ENCODE peak calls at places on chromosomes 4 and X, in five cellular contexts. E, J, L, N and T are unnamed samples.
A peak's percentile ranks its signal among the peaks of the same experiment; 100 is the strongest.

GRCh38 chr4:24477919-24478318 is 106.4 kb downstream of the DHX15 start:
- DNase-seq in N (no peak), J (peak; percentile 74), E (no peak), L (no peak), T (peak; percentile 56)

GRCh38 chrX:105211051-105211575 is 9.4 kb downstream of the TEX13A start:
- DNase-seq in J (no peak), L (no peak), E (no peak), N (no peak), T (no peak)

GRCh38 chr4:155762351-155762750 is 3.5 kb downstream of the GUCY1B1 start:
- DNase-seq in L (no peak), N (no peak), E (no peak), J (peak; percentile 36), T (peak; percentile 23)

GRCh38 chrX:115232933-115233496 is 881 bp downstream of the LRCH2 start:
- DNase-seq in L (peak; percentile 2), E (no peak), J (no peak), N (no peak), T (no peak)

GRCh38 chrX:132488819-132489255 is at the start of gene MBNL3:
- DNase-seq in J (peak; percentile 12), E (no peak), N (no peak), L (peak; percentile 82), T (peak; percentile 31)

GRCh38 chr4:152021788-152022438 is 261.1 kb upstream of the GATB start:
- DNase-seq in L (no peak), J (no peak), N (no peak), E (no peak), T (no peak)

GRCh38 chr4:103268746-103269145 is 70.6 kb upstream of the CENPE start:
- DNase-seq in L (no peak), E (no peak), J (no peak), N (no peak), T (no peak)

GRCh38 chrX:37746268-37746931 is 33.5 kb upstream of the CYBB start:
- DNase-seq in N (no peak), J (no peak), E (no peak), L (no peak), T (no peak)

GRCh38 chr4:173490817-173491518 is 39.1 kb downstream of the HAND2 start:
- DNase-seq in E (no peak), N (no peak), J (peak; percentile 80), L (no peak), T (peak; percentile 72)

GRCh38 chr4:76830612-76831474 is 67.1 kb downstream of the SOWAHB start:
- DNase-seq in E (no peak), L (no peak), J (peak; percentile 96), N (peak; percentile 72), T (peak; percentile 88)

GRCh38 chr4:107643021-107643420 is 77.0 kb downstream of the PAPSS1 start:
- DNase-seq in J (no peak), E (no peak), N (no peak), L (no peak), T (peak; percentile 40)

GRCh38 chrX:69618803-69619202 is 2.9 kb downstream of the EDA start:
- DNase-seq in L (peak; percentile 41), N (no peak), E (no peak), J (peak; percentile 3), T (peak; percentile 3)

GRCh38 chrX:16712116-16712824 is at the start of gene CTPS2:
- DNase-seq in L (peak; percentile 77), J (peak; percentile 61), N (peak; percentile 77), E (peak; percentile 82), T (peak; percentile 46)

GRCh38 chrX:139803224-139803623 is 95.3 kb upstream of the MCF2 start:
- DNase-seq in N (no peak), J (no peak), E (no peak), L (no peak), T (no peak)

GRCh38 chr4:29805245-29805644 is 914.9 kb upstream of the PCDH7 start:
- DNase-seq in L (no peak), N (no peak), E (no peak), J (no peak), T (no peak)

GRCh38 chr4:96227515-96227914 is 387.6 kb downstream of the PDHA2 start:
- DNase-seq in L (no peak), N (no peak), J (no peak), E (no peak), T (no peak)

GRCh38 chr4:15996773-15997172 is 33.8 kb upstream of the FGFBP2 start:
- DNase-seq in N (no peak), J (peak; percentile 15), E (no peak), L (no peak), T (no peak)

GRCh38 chrX:68831405-68832100 is 2.7 kb downstream of the EFNB1 start:
- DNase-seq in E (no peak), J (no peak), N (no peak), L (no peak), T (no peak)

GRCh38 chr4:155353923-155354540 is 22.7 kb downstream of the MAP9 start:
- DNase-seq in L (peak; percentile 16), N (peak; percentile 73), E (peak; percentile 8), J (peak; percentile 46), T (peak; percentile 43)

GRCh38 chrX:23773601-23774175 is 9.3 kb upstream of the SAT1 start:
- DNase-seq in N (no peak), J (no peak), L (no peak), E (no peak), T (no peak)

GRCh38 chr4:113349400-113349799 is 299.9 kb downstream of the ANK2 start:
- DNase-seq in L (no peak), J (no peak), N (no peak), E (no peak), T (no peak)

GRCh38 chr4:8594097-8595038 is 1.8 kb downstream of the CPZ start:
- DNase-seq in J (peak; percentile 81), N (no peak), L (peak; percentile 45), E (peak; percentile 90), T (peak; percentile 72)

GRCh38 chr4:48799157-48799556 is 19.1 kb upstream of the FRYL start:
- DNase-seq in N (no peak), J (peak; percentile 38), L (no peak), E (no peak), T (no peak)

GRCh38 chrX:23662853-23663252 is 4.4 kb upstream of the PRDX4 start:
- DNase-seq in J (peak; percentile 58), L (no peak), E (no peak), N (no peak), T (peak; percentile 28)

GRCh38 chrX:88558421-88558820 is 188.6 kb upstream of the CPXCR1 start:
- DNase-seq in J (no peak), E (no peak), N (no peak), L (no peak), T (no peak)

GRCh38 chrX:43566170-43566569 is 89.9 kb upstream of the MAOA start:
- DNase-seq in N (no peak), L (no peak), J (no peak), E (no peak), T (no peak)

GRCh38 chr4:119290598-119290997 is 31.3 kb downstream of the FABP2 start:
- DNase-seq in N (no peak), E (no peak), L (no peak), J (no peak), T (no peak)

GRCh38 chrX:153777261-153778090 is 3.4 kb upstream of the SRPK3 start:
- DNase-seq in N (no peak), J (no peak), E (no peak), L (no peak), T (no peak)

GRCh38 chr4:8015512-8015911 is 75.9 kb upstream of the AFAP1 start:
- DNase-seq in L (peak; percentile 52), E (peak; percentile 30), N (no peak), J (peak; percentile 39), T (peak; percentile 13)

GRCh38 chrX:47936224-47936939 is 67.4 kb downstream of the ZNF182 start:
- DNase-seq in E (peak; percentile 68), J (no peak), L (no peak), N (no peak), T (no peak)

GRCh38 chr4:6926681-6927478 is 17.3 kb downstream of the TBC1D14 start:
- DNase-seq in E (peak; percentile 64), J (peak; percentile 83), N (no peak), L (no peak), T (no peak)

GRCh38 chr4:168388890-168389289 is 70.3 kb upstream of the DDX60 start:
- DNase-seq in N (no peak), J (peak; percentile 77), E (no peak), L (no peak), T (peak; percentile 66)

GRCh38 chr4:20944451-20944850 is 244.2 kb downstream of the PACRGL start:
- DNase-seq in N (no peak), E (no peak), L (no peak), J (no peak), T (no peak)

GRCh38 chr4:15754323-15754722 is 23.8 kb upstream of the CD38 start:
- DNase-seq in J (peak; percentile 64), E (no peak), N (no peak), L (no peak), T (no peak)

GRCh38 chr4:60042941-60043340 is 1157.2 kb upstream of the ADGRL3 start:
- DNase-seq in L (no peak), J (no peak), N (no peak), E (no peak), T (no peak)

GRCh38 chrX:71910526-71911022 is at the start of gene NHSL2:
- DNase-seq in N (no peak), J (peak; percentile 16), L (peak; percentile 27), E (no peak), T (peak; percentile 2)